ENCODE peak calls at places on chromosomes 1 and 21, in six cellular contexts. Z, T, W, F, I and Q are unnamed samples.

GRCh38 chr1:53384796-53385195 is 56.9 kb upstream of the LRP8 start:
- DNase-seq in T (no peak), I (no peak), F (no peak), W (no peak), Z (no peak), Q (no peak)

GRCh38 chr1:90114521-90115141 is 119.7 kb downstream of the ZNF326 start:
- DNase-seq in I (peak), T (no peak), Z (peak), F (peak), W (no peak), Q (no peak)

GRCh38 chr1:42380617-42381423 is at the start of gene RIMKLA:
- DNase-seq in I (no peak), W (peak), F (peak), T (peak), Z (peak), Q (peak)

GRCh38 chr1:231407537-231408396 is 14.3 kb downstream of the EGLN1 start:
- DNase-seq in T (no peak), Z (no peak), I (no peak), F (no peak), W (no peak), Q (no peak)

GRCh38 chr1:230818881-230819280 is 49.4 kb downstream of the C1orf198 start:
- DNase-seq in Z (no peak), F (no peak), T (peak), I (no peak), W (no peak), Q (no peak)

GRCh38 chr1:221902961-221903360 is 161.1 kb upstream of the DUSP10 start:
- DNase-seq in W (no peak), Z (no peak), I (no peak), F (no peak), T (no peak), Q (no peak)

GRCh38 chr1:68230901-68231626 is 1.3 kb downstream of the WLS start:
- DNase-seq in T (no peak), Z (no peak), F (no peak), I (no peak), W (no peak), Q (no peak)

GRCh38 chr1:40312238-40313205 is 4.6 kb downstream of the COL9A2 start:
- DNase-seq in T (no peak), F (peak), Z (no peak), W (peak), I (peak), Q (peak)

GRCh38 chr1:160726498-160727391 is 12.3 kb upstream of the SLAMF7 start:
- DNase-seq in Z (peak), F (peak), I (no peak), T (peak), W (peak), Q (peak)

GRCh38 chr1:246329900-246330299 is 177.2 kb downstream of the SMYD3 start:
- DNase-seq in I (peak), W (peak), F (no peak), T (no peak), Z (no peak), Q (peak)

GRCh38 chr1:10767282-10767681 is 29.2 kb downstream of the CASZ1 start:
- DNase-seq in T (no peak), W (no peak), F (no peak), I (no peak), Z (no peak), Q (no peak)

GRCh38 chr1:102952400-102952799 is 155.9 kb downstream of the COL11A1 start:
- DNase-seq in F (no peak), Z (no peak), I (no peak), T (no peak), W (no peak), Q (no peak)

GRCh38 chr1:248860007-248860406 is 1.1 kb upstream of the ZNF692 start:
- DNase-seq in T (no peak), Z (no peak), I (no peak), F (no peak), W (no peak), Q (no peak)

GRCh38 chr1:111489604-111490003 is 13.8 kb downstream of the ADORA3 start:
- DNase-seq in I (no peak), F (no peak), Z (no peak), W (no peak), T (no peak), Q (no peak)

GRCh38 chr21:33686386-33686785 is 44.1 kb downstream of the ITSN1 start:
- DNase-seq in Z (no peak), W (no peak), F (no peak), I (no peak), T (no peak), Q (no peak)

GRCh38 chr1:39539252-39539790 is 37.3 kb downstream of the PABPC4 start:
- DNase-seq in F (peak), T (peak), Z (peak), I (peak), W (peak), Q (peak)

GRCh38 chr1:27993241-27993640 is 33.5 kb downstream of the XKR8 start:
- DNase-seq in F (no peak), W (no peak), I (no peak), T (no peak), Z (no peak), Q (no peak)

GRCh38 chr1:12436817-12437599 is 181.0 kb downstream of the DHRS3 start:
- DNase-seq in F (peak), Z (peak), T (no peak), W (no peak), I (no peak), Q (no peak)
- TF ChIP-seq TAF1 in F (no peak), Z (no peak), T (no peak), W (no peak), I (no peak), Q (no peak)

GRCh38 chr1:162060314-162060713 is 9.2 kb upstream of the NOS1AP start:
- DNase-seq in T (no peak), F (no peak), I (no peak), Z (no peak), W (no peak), Q (no peak)
- TF ChIP-seq POLR2A in T (no peak), F (no peak), I (no peak), Z (no peak), W (no peak), Q (no peak)

DNA sequence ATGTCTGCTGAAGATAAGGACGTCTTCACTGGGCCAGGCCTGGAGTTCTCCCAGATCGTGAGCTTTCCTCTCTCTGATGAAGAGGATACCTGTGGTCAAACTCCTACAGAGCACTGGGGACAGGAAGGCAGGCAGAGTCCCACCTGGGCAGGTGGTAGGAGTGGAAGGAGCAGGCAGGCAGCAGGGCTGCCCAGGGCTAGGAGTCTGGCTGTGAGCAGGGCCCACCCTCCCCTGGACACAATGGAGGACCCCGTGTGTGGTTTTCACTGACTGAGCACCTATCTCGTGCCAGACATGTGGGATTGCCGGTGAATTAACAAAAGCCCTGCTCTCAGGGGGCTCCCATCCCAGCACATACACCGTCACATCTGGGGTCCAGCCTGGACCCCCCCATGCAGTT is 4.9 kb upstream of the SAMD11 start:
- DNase-seq in T (no peak), I (no peak), Z (no peak), F (no peak), W (no peak), Q (no peak)
- TF ChIP-seq POLR2AphosphoS5 in T (no peak), I (no peak), Z (no peak), F (no peak), W (no peak), Q (no peak)

GRCh38 chr1:191707288-191707687 is 451.0 kb upstream of the RGS18 start:
- DNase-seq in W (no peak), F (no peak), T (no peak), I (no peak), Z (no peak), Q (no peak)
- TF ChIP-seq TAF1 in W (no peak), F (no peak), T (no peak), I (no peak), Z (no peak), Q (no peak)

DNA sequence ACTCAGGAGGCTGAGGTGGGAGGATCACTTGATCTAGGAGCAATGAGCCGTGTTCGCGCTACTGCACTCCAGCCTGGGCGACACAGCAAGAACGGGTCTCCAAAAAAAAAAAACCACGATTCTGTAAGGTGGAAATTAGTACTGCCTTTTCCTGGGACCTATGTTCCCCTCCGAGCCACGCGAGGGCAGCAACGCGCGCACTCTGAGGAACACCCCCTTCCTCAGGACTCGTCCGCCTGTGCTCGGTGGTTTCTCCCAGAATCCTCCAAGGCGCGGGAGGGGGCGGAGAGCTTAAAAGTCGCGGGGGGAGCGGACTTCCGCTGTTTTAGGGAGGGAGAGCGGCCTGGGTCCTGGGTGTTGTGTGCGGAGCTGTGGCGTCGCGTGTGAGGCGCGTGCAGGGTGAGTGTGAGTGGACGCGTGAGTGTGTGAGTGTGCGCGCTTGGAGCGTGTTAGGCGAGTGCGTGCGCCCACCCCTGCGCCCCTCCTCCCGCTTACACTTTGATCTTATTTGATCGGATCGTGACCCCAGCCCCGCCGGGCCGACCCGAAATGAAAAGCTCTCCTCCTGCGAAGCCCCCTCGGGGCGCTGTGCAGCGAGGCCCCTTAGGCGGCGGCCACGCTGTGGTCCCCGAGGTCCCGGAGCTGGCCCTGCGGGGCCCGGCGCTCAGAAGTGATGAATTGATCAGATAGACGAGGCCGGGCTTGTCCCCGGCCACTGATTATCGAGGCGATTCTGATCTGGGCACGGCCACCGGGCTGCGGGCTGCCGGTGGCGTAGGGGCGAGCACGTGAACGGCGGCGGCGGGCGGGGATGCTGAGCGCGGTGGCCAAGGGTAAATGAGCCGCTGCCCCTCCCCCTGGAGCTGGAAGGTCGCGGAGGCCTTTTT is 9.6 kb downstream of the TMEM167B start:
- DNase-seq in W (peak), F (peak), T (peak), I (peak), Z (peak), Q (peak)
- TF ChIP-seq POLR2A in W (peak), F (peak), T (peak), I (peak), Z (peak), Q (peak)

GRCh38 chr1:155250633-155251449 is 4.4 kb downstream of the ENTREP3 start:
- DNase-seq in Z (peak), I (peak), F (peak), W (peak), T (peak), Q (peak)
- TF ChIP-seq POLR2AphosphoS5 in Z (no peak), I (no peak), F (no peak), W (no peak), T (no peak), Q (no peak)

DNA sequence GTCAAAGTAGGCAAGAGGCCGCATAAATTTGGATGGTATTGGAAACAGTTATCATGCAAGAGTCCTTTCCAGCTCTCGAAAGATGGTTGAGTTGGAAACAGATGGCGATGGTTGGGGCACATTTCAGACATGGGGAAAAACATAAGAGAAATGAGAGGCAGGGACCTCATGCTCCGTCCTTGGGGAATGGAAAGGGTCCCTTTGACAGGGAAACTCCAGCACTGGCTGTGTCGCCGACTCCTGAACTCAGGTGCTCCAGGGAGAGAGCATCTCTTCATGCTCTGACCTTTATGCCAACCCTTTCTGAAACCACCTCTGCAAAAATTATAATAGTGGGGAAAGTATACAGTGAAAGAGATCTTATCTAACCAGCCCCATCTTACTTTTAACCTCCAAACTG is 36.8 kb upstream of the COL6A2 start:
- DNase-seq in Z (no peak), W (no peak), I (no peak), F (no peak), T (no peak), Q (no peak)
- TF ChIP-seq TAF1 in Z (no peak), W (no peak), I (no peak), F (no peak), T (no peak), Q (no peak)

DNA sequence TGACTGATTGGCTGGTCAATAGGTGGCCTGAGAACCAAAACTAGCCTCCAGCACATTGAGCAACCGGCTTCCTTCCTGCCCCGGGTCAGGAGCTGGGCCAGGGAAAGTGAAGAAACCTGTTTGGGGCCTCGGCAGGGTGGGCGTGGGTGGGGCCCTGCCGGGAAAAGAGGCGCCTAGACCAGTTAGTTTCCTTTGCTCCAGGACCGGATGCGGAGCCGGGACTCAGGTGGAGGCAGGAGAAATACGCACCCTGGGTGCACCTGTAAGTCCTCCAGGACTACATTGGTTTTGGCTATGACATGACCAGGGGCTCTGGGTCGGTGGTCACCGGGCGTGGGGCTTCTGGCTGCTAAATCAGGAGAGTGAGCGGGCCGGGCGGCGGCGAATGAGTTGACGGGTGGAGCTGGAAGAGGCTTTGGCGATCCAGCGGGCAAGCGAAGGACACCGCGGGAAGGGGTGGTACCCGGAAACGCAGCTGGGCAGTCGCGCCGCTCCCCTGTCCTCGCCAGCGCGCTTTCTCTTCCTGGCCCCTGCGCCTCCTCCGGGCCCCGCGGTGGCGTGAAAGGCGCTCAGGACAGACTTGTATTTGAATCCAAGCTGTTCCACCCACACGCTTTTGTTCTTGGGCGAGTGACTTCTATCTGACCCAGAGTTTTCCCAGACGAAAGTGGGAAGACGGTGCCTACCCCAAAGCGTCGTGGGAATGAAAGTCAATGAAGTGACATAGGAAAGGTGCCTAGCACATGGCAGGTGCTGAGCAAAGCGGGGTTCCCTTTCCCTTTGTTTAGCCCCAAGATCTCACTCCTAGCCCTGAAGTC is 30.6 kb upstream of the JUN start:
- DNase-seq in F (no peak), W (no peak), T (peak), Z (no peak), I (no peak), Q (no peak)
- TF ChIP-seq POLR2A in F (no peak), W (no peak), T (peak), Z (no peak), I (no peak), Q (no peak)

GRCh38 chr1:59755084-59755685 is 59.6 kb upstream of the HOOK1 start:
- DNase-seq in Z (no peak), F (no peak), I (no peak), T (no peak), W (no peak), Q (no peak)

GRCh38 chr1:59757185-59757747 is 57.5 kb upstream of the HOOK1 start:
- DNase-seq in I (no peak), Z (no peak), T (no peak), F (no peak), W (no peak), Q (no peak)

GRCh38 chr1:59761440-59761839 is 53.3 kb upstream of the HOOK1 start:
- DNase-seq in F (no peak), I (no peak), W (no peak), Z (no peak), T (no peak), Q (no peak)

GRCh38 chr1:59763418-59763817 is 51.3 kb upstream of the HOOK1 start:
- DNase-seq in I (no peak), Z (no peak), F (no peak), T (no peak), W (no peak), Q (no peak)

GRCh38 chr1:59759156-59759925 is 55.4 kb upstream of the HOOK1 start:
- DNase-seq in W (peak), Z (peak), T (peak), I (peak), F (peak), Q (peak)
- TF ChIP-seq POLR2AphosphoS5 in W (no peak), Z (no peak), T (no peak), I (no peak), F (no peak), Q (no peak)

DNA sequence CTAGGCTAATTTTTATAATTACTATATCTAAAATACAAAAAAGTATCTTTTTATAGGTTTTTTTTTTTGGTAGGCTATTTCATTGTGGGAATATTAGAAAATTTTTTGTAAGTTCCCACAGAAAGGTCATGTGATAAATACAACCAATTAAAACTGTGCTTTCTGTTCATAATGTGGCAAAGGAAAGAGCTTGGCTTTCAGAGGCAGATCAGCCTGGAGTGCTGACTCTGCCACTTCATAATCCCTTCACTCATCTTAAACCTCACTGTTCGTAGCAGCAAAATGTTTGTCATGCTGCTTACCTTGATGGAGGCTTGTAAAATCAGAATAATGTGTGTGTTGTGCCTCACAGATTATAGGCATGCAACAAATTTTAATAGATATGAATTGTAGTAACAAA is 176.8 kb downstream of the ZP4 start:
- DNase-seq in F (no peak), W (no peak), T (no peak), Z (no peak), I (no peak), Q (no peak)
- TF ChIP-seq TAF1 in F (no peak), W (no peak), T (no peak), Z (no peak), I (no peak), Q (no peak)